ENCODE peak calls at places on chromosomes 7 and 10, in seven cellular contexts. B is transverse colon, Z is HCT116, L is K562, Q is AG04450, W is tibial nerve, R is cardiac muscle cell. A is an unnamed sample.

GRCh38 chr7:106823631-106824030 is 41.5 kb upstream of the PIK3CG start:
- DNase-seq in B (no peak), Z (peak; percentile 79), L (no peak), Q (no peak), W (no peak), R (no peak), A (no peak)

GRCh38 chr10:103958996-103959395 is 7.9 kb upstream of the SLK start:
- DNase-seq in B (no peak), Z (no peak), L (no peak), Q (no peak), W (no peak), R (peak; percentile 56), A (no peak)

GRCh38 chr7:102912742-102913141 is at the start of gene LRRC17:
- DNase-seq in B (no peak), Z (no peak), L (no peak), Q (peak; percentile 93), W (no peak), R (peak; percentile 96), A (no peak)

GRCh38 chr10:37976091-37976879 is at the start of gene ZNF25:
- DNase-seq in B (peak; percentile 99), Z (peak; percentile 99), L (peak; percentile 98), Q (peak; percentile 97), W (peak; percentile 97), R (peak; percentile 99), A (peak; percentile 96)

GRCh38 chr7:100132126-100132525 is 5.4 kb downstream of the MBLAC1 start:
- DNase-seq in B (no peak), Z (no peak), L (no peak), Q (no peak), W (no peak), R (no peak), A (no peak)

GRCh38 chr10:58356756-58357155 is 21.9 kb downstream of the UBE2D1 start:
- DNase-seq in B (no peak), Z (no peak), L (no peak), Q (no peak), W (no peak), R (peak; percentile 15), A (no peak)

GRCh38 chr10:26172126-26172525 is 44.4 kb upstream of the GAD2 start:
- DNase-seq in B (no peak), Z (no peak), L (peak; percentile 1), Q (no peak), W (no peak), R (no peak), A (no peak)

GRCh38 chr7:114952296-114952695 is 30.4 kb downstream of the MDFIC start:
- DNase-seq in B (no peak), Z (no peak), L (no peak), Q (no peak), W (no peak), R (peak; percentile 7), A (no peak)

GRCh38 chr7:34136698-34137097 is 231.4 kb downstream of the BMPER start:
- DNase-seq in B (no peak), Z (no peak), L (no peak), Q (no peak), W (no peak), R (no peak), A (no peak)

GRCh38 chr10:124870854-124871425 is 69.3 kb downstream of the ABRAXAS2 start:
- DNase-seq in B (no peak), Z (no peak), L (peak; percentile 6), Q (no peak), W (no peak), R (no peak), A (no peak)

GRCh38 chr10:51204691-51205090 is 130.4 kb downstream of the PRKG1 start:
- DNase-seq in B (no peak), Z (no peak), L (no peak), Q (no peak), W (no peak), R (no peak), A (no peak)

GRCh38 chr10:69867699-69868558 is 66.2 kb downstream of the COL13A1 start:
- DNase-seq in B (peak; percentile 70), Z (no peak), L (no peak), Q (no peak), W (no peak), R (no peak), A (no peak)

GRCh38 chr10:51010977-51011376 is 63.3 kb upstream of the PRKG1 start:
- DNase-seq in B (no peak), Z (peak; percentile 31), L (peak; percentile 62), Q (no peak), W (no peak), R (peak; percentile 74), A (no peak)

GRCh38 chr10:97117372-97117771 is 68.4 kb downstream of the SLIT1 start:
- DNase-seq in B (no peak), Z (peak; percentile 16), L (peak; percentile 18), Q (no peak), W (no peak), R (peak; percentile 17), A (no peak)

GRCh38 chr7:143373255-143373794 is 7.8 kb upstream of the ZYX start:
- DNase-seq in B (no peak), Z (no peak), L (no peak), Q (no peak), W (no peak), R (no peak), A (no peak)
- TF ChIP-seq CTCF in B (no peak), Z (peak; percentile 36), L (peak; percentile 23), Q (peak; percentile 14), W (no peak), R (no peak), A (peak; percentile 29)

DNA sequence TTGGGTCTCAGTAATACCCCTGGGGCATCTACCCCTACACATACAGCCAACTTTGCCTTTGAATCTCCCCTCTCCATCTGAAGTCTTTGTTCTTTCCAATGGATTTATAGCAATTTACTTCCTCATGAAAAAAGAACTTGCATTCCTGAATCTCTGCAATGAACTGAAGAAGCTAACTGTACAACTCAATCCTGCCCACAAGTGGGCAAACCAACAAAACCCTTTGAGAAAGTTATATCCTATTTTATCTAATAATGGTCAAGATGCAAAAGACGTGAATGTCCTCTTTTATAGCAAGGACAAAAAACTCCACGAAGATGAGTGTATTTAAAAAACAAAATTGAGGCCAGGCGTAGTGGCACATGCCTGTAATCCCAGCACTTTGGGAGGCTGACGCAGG is 991.3 kb downstream of the LRMDA start:
- DNase-seq in B (no peak), Z (no peak), L (no peak), Q (no peak), W (no peak), R (no peak), A (no peak)
- TF ChIP-seq CTCF in B (no peak), Z (no peak), L (no peak), Q (peak; percentile 37), W (no peak), R (no peak), A (peak; percentile 66)

GRCh38 chr10:55852850-55853249 is 508.2 kb downstream of the ZWINT start:
- DNase-seq in B (no peak), Z (no peak), L (no peak), Q (no peak), W (no peak), R (no peak), A (no peak)

GRCh38 chr10:55858730-55859129 is 502.3 kb downstream of the ZWINT start:
- DNase-seq in B (no peak), Z (no peak), L (no peak), Q (no peak), W (no peak), R (no peak), A (no peak)
- TF ChIP-seq CTCF in B (no peak), Z (no peak), L (no peak), Q (no peak), W (no peak), R (no peak), A (no peak)

DNA sequence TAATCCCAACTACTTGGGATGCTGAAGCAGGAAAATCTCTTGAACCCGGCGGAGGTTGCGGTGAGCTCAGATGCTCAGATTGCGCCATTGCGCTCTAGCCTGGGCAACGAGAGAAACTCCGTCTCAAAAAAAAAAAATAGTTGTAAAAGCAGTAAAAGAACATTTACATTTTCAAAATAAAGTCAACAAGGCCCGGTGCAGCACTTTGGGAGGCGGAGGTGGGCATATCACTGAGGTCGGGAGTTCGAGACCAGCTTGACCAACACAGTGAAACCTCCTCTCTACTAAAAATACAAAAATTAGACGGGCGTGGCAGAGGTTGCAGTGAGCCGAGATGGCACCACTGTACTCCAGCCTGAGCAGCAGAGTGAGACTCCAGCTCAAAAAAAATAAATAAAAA is 4.0 kb downstream of the CCAR1 start:
- DNase-seq in B (no peak), Z (no peak), L (no peak), Q (no peak), W (no peak), R (no peak), A (no peak)
- TF ChIP-seq CTCF in B (no peak), Z (no peak), L (no peak), Q (no peak), W (no peak), R (no peak), A (no peak)

GRCh38 chr10:119653209-119653608 is 2.0 kb downstream of the BAG3 start:
- DNase-seq in B (no peak), Z (no peak), L (no peak), Q (no peak), W (no peak), R (no peak), A (no peak)

GRCh38 chr10:119654540-119654939 is 3.4 kb downstream of the BAG3 start:
- DNase-seq in B (peak; percentile 62), Z (no peak), L (no peak), Q (no peak), W (no peak), R (peak; percentile 33), A (no peak)

GRCh38 chr10:119651514-119652327 is 541 bp downstream of the BAG3 start:
- DNase-seq in B (peak; percentile 26), Z (no peak), L (peak; percentile 25), Q (no peak), W (no peak), R (no peak), A (no peak)

GRCh38 chr10:119650692-119651513 is at the start of gene BAG3:
- DNase-seq in B (peak; percentile 94), Z (peak; percentile 80), L (peak; percentile 90), Q (peak; percentile 86), W (peak; percentile 90), R (peak; percentile 96), A (no peak)

DNA sequence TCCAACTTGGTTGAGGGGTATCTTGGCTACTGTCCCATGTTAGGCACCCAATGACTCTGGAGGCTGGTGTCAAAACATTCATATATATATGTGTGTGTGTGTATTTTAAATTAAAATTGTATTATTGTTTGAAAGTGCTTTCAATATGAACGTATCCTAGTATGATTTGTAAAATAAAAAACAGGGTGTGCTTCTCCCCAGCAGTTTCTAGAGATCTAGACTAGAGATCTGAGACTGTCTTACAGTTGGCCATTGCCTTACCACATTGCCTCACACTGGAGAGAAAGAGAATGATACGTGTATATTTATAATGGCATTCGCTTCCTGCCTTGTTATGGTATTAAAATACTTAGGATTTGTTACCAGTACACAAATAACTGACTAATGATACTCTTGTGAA is 1.2 kb downstream of the BAG3 start:
- DNase-seq in B (no peak), Z (peak; percentile 43), L (peak; percentile 65), Q (peak; percentile 34), W (no peak), R (peak; percentile 69), A (no peak)
- TF ChIP-seq CTCF in B (no peak), Z (peak; percentile 48), L (peak; percentile 43), Q (peak; percentile 42), W (peak; percentile 41), R (peak; percentile 25), A (peak; percentile 73)

GRCh38 chr7:145169908-145170307 is 334.1 kb upstream of the TPK1 start:
- DNase-seq in B (no peak), Z (no peak), L (no peak), Q (no peak), W (no peak), R (no peak), A (no peak)
- TF ChIP-seq CTCF in B (no peak), Z (no peak), L (peak; percentile 11), Q (no peak), W (no peak), R (no peak), A (peak; percentile 77)